ENCODE peak calls at places on chromosomes 16 and 17, in four cellular contexts. H, Q, D and L are unnamed samples. For H3K4me1, the result is how much of the 10 kb centered on the place peaks cover.

GRCh38 chr16:72380283-72380682 is 208.3 kb upstream of the PMFBP1 start:
- DNase-seq in H (no peak), D (no peak), Q (no peak), L (no peak)

GRCh38 chr17:12739500-12739899 is 49.8 kb upstream of the ARHGAP44 start:
- DNase-seq in D (no peak), H (no peak), Q (no peak), L (no peak)

GRCh38 chr16:14007460-14007859 is 63.7 kb upstream of the MRTFB start:
- DNase-seq in H (no peak), Q (no peak), D (no peak), L (no peak)

GRCh38 chr16:85172465-85173071 is 60.3 kb upstream of the CIBAR2 start:
- DNase-seq in H (peak), Q (no peak), D (no peak), L (no peak)

GRCh38 chr17:39618956-39619785 is 7.6 kb upstream of the PPP1R1B start:
- DNase-seq in D (no peak), Q (no peak), H (no peak), L (no peak)

GRCh38 chr17:10927712-10928111 is 89.8 kb upstream of the PIRT start:
- DNase-seq in H (no peak), Q (no peak), D (no peak), L (no peak)

GRCh38 chr17:32141690-32142037 is 638 bp upstream of the RHOT1 start:
- DNase-seq in Q (no peak), H (no peak), D (no peak), L (no peak)

GRCh38 chr17:63498621-63499195 is 21.8 kb downstream of the ACE start:
- DNase-seq in Q (no peak), D (no peak), H (no peak), L (no peak)

GRCh38 chr16:17416461-17417221 is 54.1 kb downstream of the XYLT1 start:
- DNase-seq in H (peak), D (no peak), Q (no peak), L (no peak)

GRCh38 chr16:51401673-51402072 is 250.6 kb upstream of the SALL1 start:
- DNase-seq in D (no peak), Q (no peak), H (no peak), L (no peak)

GRCh38 chr17:68424861-68425260 is 32.4 kb downstream of the WIPI1 start:
- DNase-seq in D (no peak), H (no peak), Q (peak), L (no peak)

GRCh38 chr17:31508310-31509094 is 117.0 kb downstream of the RAB11FIP4 start:
- DNase-seq in D (no peak), Q (no peak), H (peak), L (no peak)

GRCh38 chr16:85258616-85259015 is 146.3 kb upstream of the CIBAR2 start:
- DNase-seq in Q (no peak), H (no peak), D (no peak), L (no peak)

GRCh38 chr17:49227436-49228261 is 2.9 kb downstream of the PHOSPHO1 start:
- DNase-seq in H (peak), Q (peak), D (peak), L (peak)

GRCh38 chr17:61490540-61490975 is 38.3 kb downstream of the TBX4 start:
- DNase-seq in Q (no peak), H (no peak), D (no peak), L (no peak)

GRCh38 chr16:46873201-46873600 is 11.0 kb upstream of the GPT2 start:
- DNase-seq in D (no peak), Q (no peak), H (no peak), L (no peak)

GRCh38 chr16:83779881-83780280 is 27.9 kb upstream of the HSBP1 start:
- DNase-seq in D (no peak), Q (no peak), H (no peak), L (no peak)

GRCh38 chr17:7842950-7843535 is 9.0 kb downstream of the KDM6B start:
- DNase-seq in D (peak), H (no peak), Q (peak), L (peak)

GRCh38 chr17:68351395-68351794 is 60.1 kb downstream of the ARSG start:
- DNase-seq in H (no peak), Q (no peak), D (no peak), L (peak)

GRCh38 chr16:5581428-5581827 is 483.8 kb upstream of the EEF2KMT start:
- DNase-seq in H (no peak), D (no peak), Q (no peak), L (no peak)

GRCh38 chr16:75053791-75054555 is 55.1 kb downstream of the ZNRF1 start:
- DNase-seq in D (peak), H (peak), Q (peak), L (no peak)

GRCh38 chr16:24540575-24541240 is 1.3 kb downstream of the RBBP6 start:
- DNase-seq in D (no peak), Q (no peak), H (no peak), L (no peak)

GRCh38 chr16:64791756-64792155 is 330.1 kb downstream of the CDH11 start:
- DNase-seq in Q (no peak), D (no peak), H (no peak), L (no peak)

GRCh38 chr17:3982113-3982512 is 17.9 kb upstream of the ATP2A3 start:
- DNase-seq in D (no peak), H (no peak), Q (peak), L (no peak)

GRCh38 chr16:21117567-21117966 is 33.1 kb downstream of the DNAH3 start:
- DNase-seq in D (no peak), Q (no peak), H (no peak), L (no peak)

GRCh38 chr17:80758793-80759673 is 214.4 kb downstream of the RPTOR start:
- DNase-seq in Q (no peak), D (peak), H (peak), L (no peak)

GRCh38 chr16:50699345-50700159 is 6.1 kb downstream of the NOD2 start:
- DNase-seq in H (no peak), D (no peak), Q (no peak), L (no peak)

GRCh38 chr16:67928147-67928546 is 3.5 kb downstream of the CTRL start:
- DNase-seq in D (no peak), H (peak), Q (no peak), L (no peak)

GRCh38 chr16:84566580-84567244 is 51.2 kb downstream of the COTL1 start:
- DNase-seq in Q (no peak), D (no peak), H (no peak), L (no peak)

GRCh38 chr16:7055443-7055842 is 277.2 kb upstream of the RBFOX1 start:
- DNase-seq in H (no peak), Q (no peak), D (no peak), L (no peak)

GRCh38 chr16:68762996-68763756 is 26.1 kb downstream of the CDH1 start:
- DNase-seq in D (no peak), Q (no peak), H (no peak), L (no peak)

GRCh38 chr17:13575922-13576419 is 25.8 kb downstream of the HS3ST3A1 start:
- DNase-seq in D (no peak), H (no peak), Q (no peak), L (no peak)

GRCh38 chr17:72411124-72411563 is 290.3 kb downstream of the SOX9 start:
- DNase-seq in D (no peak), H (no peak), Q (no peak), L (no peak)

GRCh38 chr17:13346996-13347762 is 254.6 kb downstream of the HS3ST3A1 start:
- DNase-seq in H (no peak), D (no peak), Q (no peak), L (no peak)

GRCh38 chr16:89297156-89297869 is 79.8 kb downstream of the ZNF778 start:
- DNase-seq in Q (no peak), D (no peak), H (no peak), L (no peak)

GRCh38 chr17:21419299-21420239 is 43.4 kb downstream of the KCNJ12 start:
- DNase-seq in H (peak), Q (peak), D (peak), L (no peak)

GRCh38 chr16:81522141-81522701 is 77.6 kb downstream of the CMIP start:
- DNase-seq in H (peak), D (no peak), Q (peak), L (no peak)

GRCh38 chr17:50199651-50200446 is 1.6 kb downstream of the COL1A1 start:
- DNase-seq in D (peak), H (peak), Q (peak), L (peak)

GRCh38 chr16:66428682-66429251 is 1.7 kb downstream of the BEAN1 start:
- DNase-seq in Q (no peak), H (no peak), D (no peak), L (no peak)
- H3K4me3 ChIP-seq in Q (no peak), H (no peak), D (no peak), L (no peak)

GRCh38 chr17:75684924-75685323 is 17.8 kb downstream of the SAP30BP start:
- DNase-seq in H (no peak), D (peak), Q (peak), L (no peak)
- H3K4me1 ChIP-seq in H (under half), D (half or more), Q (under half), L (under half)

GRCh38 chr17:75334723-75335122 is 45.5 kb upstream of the SLC25A19 start:
- DNase-seq in Q (no peak), H (no peak), D (peak), L (no peak)

GRCh38 chr17:75326587-75326955 is 37.3 kb upstream of the SLC25A19 start:
- DNase-seq in Q (no peak), H (no peak), D (no peak), L (no peak)

GRCh38 chr17:75335315-75335714 is 46.1 kb upstream of the SLC25A19 start:
- DNase-seq in Q (no peak), D (peak), H (no peak), L (no peak)

GRCh38 chr17:75327757-75328156 is 38.5 kb upstream of the SLC25A19 start:
- DNase-seq in D (no peak), Q (no peak), H (no peak), L (no peak)

DNA sequence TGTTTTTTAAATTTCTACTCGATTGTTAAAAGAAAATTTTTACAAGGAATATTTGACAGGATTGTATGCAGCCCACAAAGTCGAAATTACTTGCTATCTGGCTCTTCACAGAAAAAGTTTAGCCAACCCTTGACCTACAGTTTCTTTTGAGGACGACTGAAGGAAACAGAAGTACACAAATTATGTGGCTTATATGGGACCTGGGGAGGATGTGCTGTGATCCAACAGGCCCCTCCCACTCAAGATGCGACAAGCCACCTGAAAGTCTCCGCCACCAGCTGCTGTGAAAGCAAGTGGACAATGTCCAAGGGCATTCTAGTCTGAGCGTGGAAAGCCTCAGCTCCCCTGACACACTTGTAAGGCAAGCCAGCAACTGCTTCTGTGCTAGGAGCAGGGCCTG is 42.4 kb upstream of the SLC25A19 start:
- DNase-seq in Q (no peak), H (no peak), D (no peak), L (no peak)
- TF ChIP-seq CTCF in Q (no peak), H (no peak), D (no peak), L (no peak)

GRCh38 chr17:38420518-38420917 is 7.7 kb upstream of the ARHGAP23 start:
- DNase-seq in D (no peak), Q (no peak), H (no peak), L (no peak)

GRCh38 chr17:38424297-38424972 is 3.8 kb upstream of the ARHGAP23 start:
- DNase-seq in Q (no peak), H (no peak), D (no peak), L (no peak)

GRCh38 chr17:38419508-38419981 is 8.7 kb upstream of the ARHGAP23 start:
- DNase-seq in Q (no peak), D (no peak), H (no peak), L (no peak)

GRCh38 chr17:38421224-38421841 is 6.9 kb upstream of the ARHGAP23 start:
- DNase-seq in D (peak), H (no peak), Q (no peak), L (peak)

DNA sequence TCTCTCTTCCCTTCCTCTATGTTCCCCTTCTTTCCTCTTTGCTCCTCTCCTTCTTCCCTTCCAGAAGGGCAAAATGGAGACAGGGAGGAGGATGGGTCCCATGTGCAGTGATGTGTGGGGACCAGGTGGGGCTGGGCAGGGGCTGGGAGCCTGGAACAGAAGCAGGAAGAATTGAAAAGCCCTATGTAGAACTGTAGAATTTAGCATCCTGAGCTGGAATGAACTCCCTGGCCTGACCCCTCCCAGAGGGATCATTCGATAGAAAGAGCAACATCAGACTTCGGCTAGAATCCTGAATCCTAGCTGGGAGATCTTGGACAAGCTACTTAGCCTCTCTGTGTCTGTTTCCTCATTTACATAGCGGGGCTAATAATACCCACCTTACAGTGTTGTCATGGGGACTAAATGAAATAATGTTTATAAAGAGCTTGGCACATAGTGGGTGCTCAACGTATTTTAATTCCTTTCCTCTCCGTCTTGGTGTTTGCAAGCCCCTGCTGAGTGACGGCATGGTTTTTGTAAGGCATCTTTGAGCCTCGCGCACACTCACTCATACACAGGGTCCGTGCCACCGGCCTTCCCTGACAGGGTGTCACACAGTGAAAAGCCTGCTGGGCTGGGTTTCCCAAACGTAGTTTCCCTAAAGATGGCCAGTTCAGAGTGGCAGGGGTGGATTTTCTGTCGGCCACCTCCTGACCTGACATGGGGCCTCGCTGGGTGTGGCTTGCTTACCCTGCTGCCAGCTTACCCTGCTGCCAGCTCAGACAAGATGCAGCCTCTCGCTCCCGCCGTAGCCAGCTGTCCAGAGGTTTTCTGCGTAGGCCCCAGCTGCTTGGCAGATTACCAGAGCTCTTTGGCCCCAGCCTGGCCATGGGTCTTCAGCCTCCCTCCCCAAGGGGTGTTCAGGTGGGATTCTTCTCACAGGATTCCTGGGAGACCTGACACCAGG is 6.1 kb upstream of the ARHGAP23 start:
- DNase-seq in H (no peak), D (peak), Q (no peak), L (no peak)
- H3K4me3 ChIP-seq in H (no peak), D (no peak), Q (no peak), L (no peak)

GRCh38 chr17:77473615-77474226 is 333.0 kb downstream of the SEC14L1 start:
- DNase-seq in D (no peak), Q (no peak), H (no peak), L (no peak)
- H3K4me1 ChIP-seq in D (half or more), Q (under half), H (half or more), L (under half)

DNA sequence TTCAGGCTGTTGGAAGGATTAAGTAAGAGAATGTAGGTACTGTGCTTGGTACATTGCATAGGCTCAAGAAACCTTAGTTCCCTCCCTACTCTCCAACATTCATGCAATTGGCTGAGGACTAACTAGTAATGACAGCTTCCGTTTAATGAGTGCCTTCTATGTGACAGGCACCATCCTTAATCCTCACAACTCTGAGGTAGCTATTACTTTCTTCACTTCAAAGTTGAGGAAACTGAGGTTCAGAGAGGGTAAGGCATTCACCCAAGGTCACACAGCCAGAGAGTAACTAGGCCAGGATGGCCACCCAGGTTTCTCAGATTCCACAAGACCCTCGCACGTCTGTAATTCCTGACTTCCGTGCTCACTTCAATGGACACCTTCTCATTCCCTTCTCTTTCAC is 22.2 kb downstream of the UNC119 start:
- DNase-seq in Q (no peak), D (no peak), H (no peak), L (no peak)
- TF ChIP-seq CTCF in Q (no peak), D (no peak), H (no peak), L (no peak)

GRCh38 chr16:15853021-15853420 is 3.8 kb downstream of the MYH11 start:
- DNase-seq in D (no peak), Q (no peak), H (no peak), L (no peak)

GRCh38 chr16:15846510-15846909 is 10.3 kb downstream of the MYH11 start:
- DNase-seq in Q (no peak), H (no peak), D (peak), L (no peak)

GRCh38 chr16:15843635-15844279 is 13.1 kb downstream of the MYH11 start:
- DNase-seq in D (no peak), H (no peak), Q (no peak), L (no peak)

GRCh38 chr16:15849209-15849981 is 7.4 kb downstream of the MYH11 start:
- DNase-seq in H (no peak), D (no peak), Q (no peak), L (no peak)

GRCh38 chr16:15847621-15848175 is 9.1 kb downstream of the MYH11 start:
- DNase-seq in Q (no peak), D (peak), H (no peak), L (no peak)
- H3K4me3 ChIP-seq in Q (no peak), D (peak), H (no peak), L (no peak)

DNA sequence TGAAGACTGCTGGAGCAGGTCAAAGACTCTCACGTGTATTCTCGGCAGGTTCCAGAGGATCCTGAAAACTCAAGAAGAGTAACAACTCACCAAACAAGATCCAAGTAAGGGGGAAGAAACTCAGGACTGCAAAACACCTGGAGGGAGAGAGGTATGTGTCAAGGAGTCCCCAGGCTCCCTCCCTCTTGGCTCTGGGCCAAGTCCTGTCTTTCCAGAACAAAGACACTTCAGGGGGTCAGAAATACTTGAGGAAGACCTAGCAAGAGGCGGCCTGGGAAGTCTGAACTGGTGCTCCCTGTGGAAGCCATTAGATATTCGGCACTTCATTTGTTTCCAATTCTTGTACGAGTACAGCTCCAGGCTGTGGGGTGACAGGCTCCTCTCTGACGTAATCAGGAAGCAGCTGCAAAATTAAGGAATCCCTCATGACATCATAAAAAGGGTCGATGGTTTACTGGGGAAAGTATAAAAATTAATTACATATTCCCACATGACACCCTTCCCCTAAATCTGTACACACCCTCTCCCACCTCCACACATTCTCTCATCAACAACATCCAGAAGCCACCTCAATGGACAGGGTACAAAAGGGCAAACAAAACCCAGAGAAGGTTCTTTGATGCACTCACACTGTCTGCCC is 108.7 kb downstream of the SMG6 start:
- DNase-seq in H (no peak), Q (no peak), D (no peak), L (no peak)
- H3K4me1 ChIP-seq in H (under half), Q (under half), D (under half), L (under half)

DNA sequence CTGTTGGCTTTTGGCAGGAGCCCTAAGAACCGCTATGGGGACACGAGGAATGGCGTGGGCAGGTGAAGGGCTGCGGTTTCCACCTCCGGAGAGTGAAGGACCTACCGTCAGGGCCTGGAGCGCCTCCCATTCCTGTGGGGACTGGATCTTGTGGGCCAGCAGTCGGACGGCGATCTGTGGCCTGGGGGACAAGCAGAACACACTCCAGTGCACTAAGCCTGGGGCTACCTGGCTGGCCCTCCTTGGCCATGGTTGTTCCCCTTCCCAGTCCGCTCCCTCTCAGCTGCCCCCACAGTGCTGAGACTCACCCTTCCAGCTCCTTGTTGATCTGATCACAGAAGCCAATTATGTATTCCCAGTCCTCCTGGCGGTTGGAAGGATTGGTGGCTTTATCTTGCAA is 15.0 kb downstream of the GGA3 start:
- DNase-seq in D (no peak), H (no peak), Q (no peak), L (no peak)
- TF ChIP-seq CTCF in D (no peak), H (no peak), Q (no peak), L (no peak)

DNA sequence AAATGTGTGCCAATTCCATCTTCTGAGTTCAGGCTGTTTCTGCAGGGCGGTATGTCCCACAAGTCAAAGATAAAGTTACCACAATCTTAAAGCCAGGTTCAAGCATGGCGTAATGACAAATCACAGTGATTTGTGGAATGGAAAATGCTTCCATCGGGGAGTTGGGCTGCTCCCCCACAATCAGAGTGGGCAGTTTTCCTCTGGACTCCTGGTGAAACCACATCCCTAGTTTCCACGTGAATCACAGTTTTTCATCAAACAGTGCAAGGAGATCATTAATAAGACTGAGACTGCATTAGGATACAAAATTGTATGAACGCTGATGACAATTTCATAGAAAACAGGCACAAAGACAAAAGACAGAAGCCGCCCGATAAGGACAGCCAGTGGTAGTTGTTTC is 3.5 kb downstream of the LITAF start:
- DNase-seq in Q (no peak), D (no peak), H (no peak), L (peak)
- H3K4me3 ChIP-seq in Q (no peak), D (no peak), H (peak), L (no peak)